ENCODE peak calls at places on chromosomes 6 and 20, in six cellular contexts. One of them, this sample, is unnamed.

GRCh38 chr20:49112596-49113274 is 66.6 kb downstream of the CSE1L start:
- DNase-seq in fibroblast of lung: peak
- DNase-seq in BE2C: no peak
- DNase-seq in neural crest cell: no peak
- DNase-seq in GM12878: no peak
- DNase-seq in tibial artery: no peak
- DNase-seq in this sample: no peak

GRCh38 chr20:32443386-32443974 is 85.3 kb downstream of the ASXL1 start:
- DNase-seq in fibroblast of lung: no peak
- DNase-seq in BE2C: no peak
- DNase-seq in neural crest cell: no peak
- DNase-seq in GM12878: no peak
- DNase-seq in tibial artery: no peak
- DNase-seq in this sample: no peak

GRCh38 chr6:107321793-107322192 is 137.6 kb downstream of the PDSS2 start:
- DNase-seq in fibroblast of lung: peak
- DNase-seq in BE2C: no peak
- DNase-seq in neural crest cell: no peak
- DNase-seq in GM12878: no peak
- DNase-seq in tibial artery: no peak
- DNase-seq in this sample: no peak

GRCh38 chr6:2563635-2564034 is 187.1 kb downstream of the MYLK4 start:
- DNase-seq in fibroblast of lung: peak
- DNase-seq in BE2C: no peak
- DNase-seq in neural crest cell: no peak
- DNase-seq in GM12878: peak
- DNase-seq in tibial artery: no peak
- DNase-seq in this sample: peak

GRCh38 chr6:98124176-98124575 is 710.2 kb upstream of the POU3F2 start:
- DNase-seq in fibroblast of lung: peak
- DNase-seq in BE2C: no peak
- DNase-seq in neural crest cell: no peak
- DNase-seq in GM12878: no peak
- DNase-seq in tibial artery: no peak
- DNase-seq in this sample: no peak

GRCh38 chr6:64831680-64832079 is 875.3 kb downstream of the EYS start:
- DNase-seq in fibroblast of lung: peak
- DNase-seq in BE2C: no peak
- DNase-seq in neural crest cell: no peak
- DNase-seq in GM12878: no peak
- DNase-seq in tibial artery: no peak
- DNase-seq in this sample: no peak

GRCh38 chr6:152594726-152595125 is 42.4 kb downstream of the SYNE1 start:
- DNase-seq in fibroblast of lung: no peak
- DNase-seq in BE2C: no peak
- DNase-seq in neural crest cell: no peak
- DNase-seq in GM12878: no peak
- DNase-seq in tibial artery: no peak
- DNase-seq in this sample: no peak

GRCh38 chr6:118551063-118551672 is 3.1 kb downstream of the PLN start:
- DNase-seq in fibroblast of lung: peak
- DNase-seq in BE2C: no peak
- DNase-seq in neural crest cell: no peak
- DNase-seq in GM12878: no peak
- DNase-seq in tibial artery: no peak
- DNase-seq in this sample: peak

GRCh38 chr20:6473197-6473596 is 294.3 kb upstream of the BMP2 start:
- DNase-seq in fibroblast of lung: peak
- DNase-seq in BE2C: no peak
- DNase-seq in neural crest cell: no peak
- DNase-seq in GM12878: no peak
- DNase-seq in tibial artery: no peak
- DNase-seq in this sample: no peak

GRCh38 chr6:4687989-4688947 is 87.9 kb upstream of the CDYL start:
- DNase-seq in fibroblast of lung: peak
- DNase-seq in BE2C: no peak
- DNase-seq in neural crest cell: no peak
- DNase-seq in GM12878: no peak
- DNase-seq in tibial artery: peak
- DNase-seq in this sample: no peak

GRCh38 chr6:13420269-13420668 is 67.1 kb downstream of the GFOD1 start:
- DNase-seq in fibroblast of lung: no peak
- DNase-seq in BE2C: no peak
- DNase-seq in neural crest cell: no peak
- DNase-seq in GM12878: no peak
- DNase-seq in tibial artery: no peak
- DNase-seq in this sample: no peak

GRCh38 chr6:70685494-70686180 is 18.0 kb downstream of the SMAP1 start:
- DNase-seq in fibroblast of lung: no peak
- DNase-seq in BE2C: no peak
- DNase-seq in neural crest cell: no peak
- DNase-seq in GM12878: no peak
- DNase-seq in tibial artery: no peak
- DNase-seq in this sample: no peak

GRCh38 chr6:79385333-79385732 is 150.9 kb upstream of the HMGN3 start:
- DNase-seq in fibroblast of lung: no peak
- DNase-seq in BE2C: no peak
- DNase-seq in neural crest cell: no peak
- DNase-seq in GM12878: no peak
- DNase-seq in tibial artery: no peak
- DNase-seq in this sample: no peak

GRCh38 chr20:34222208-34222607 is 19.0 kb upstream of the ASIP start:
- DNase-seq in fibroblast of lung: peak
- DNase-seq in BE2C: no peak
- DNase-seq in neural crest cell: no peak
- DNase-seq in GM12878: no peak
- DNase-seq in tibial artery: no peak
- DNase-seq in this sample: peak

GRCh38 chr20:34578521-34579147 is 20.1 kb downstream of the MAP1LC3A start:
- DNase-seq in fibroblast of lung: no peak
- DNase-seq in BE2C: no peak
- DNase-seq in neural crest cell: no peak
- DNase-seq in GM12878: no peak
- DNase-seq in tibial artery: no peak
- DNase-seq in this sample: no peak

GRCh38 chr6:161393839-161394364 is 120.0 kb upstream of the AGPAT4 start:
- DNase-seq in fibroblast of lung: peak
- DNase-seq in BE2C: peak
- DNase-seq in neural crest cell: peak
- DNase-seq in GM12878: peak
- DNase-seq in tibial artery: peak
- DNase-seq in this sample: peak
- TF ChIP-seq CTCF in fibroblast of lung: peak
- TF ChIP-seq CTCF in BE2C: peak
- TF ChIP-seq CTCF in neural crest cell: peak
- TF ChIP-seq CTCF in GM12878: peak
- TF ChIP-seq CTCF in tibial artery: peak
- TF ChIP-seq CTCF in this sample: peak

DNA sequence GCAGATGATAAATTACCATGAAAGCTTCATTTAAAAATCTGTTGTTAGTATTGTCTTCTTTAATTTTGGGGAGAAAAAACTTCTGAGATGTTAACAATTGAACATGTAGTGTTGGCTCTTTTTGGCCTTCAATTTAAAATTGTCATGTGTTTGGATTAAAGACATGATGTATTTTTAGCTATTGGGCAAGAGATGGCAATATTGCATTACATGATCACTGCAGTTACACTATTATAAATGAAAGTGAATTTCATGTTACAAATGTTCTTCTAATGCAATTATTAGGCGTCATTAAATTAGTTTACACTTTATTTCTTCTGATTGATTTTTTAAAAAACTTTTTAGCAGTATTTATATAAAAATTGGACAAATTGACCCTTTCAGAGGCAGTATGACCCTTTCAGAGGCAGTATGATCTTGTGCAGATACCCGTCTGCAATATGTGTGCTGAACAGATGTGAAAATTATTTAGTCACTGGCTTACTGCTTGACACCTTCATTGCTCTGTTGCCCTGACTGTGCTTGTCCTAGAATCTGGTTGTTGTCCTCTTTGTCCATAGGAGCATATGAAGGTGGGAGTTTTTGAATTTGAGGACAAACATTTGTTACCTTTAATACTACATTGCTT is 25.8 kb downstream of the CDKAL1 start:
- DNase-seq in fibroblast of lung: no peak
- DNase-seq in BE2C: no peak
- DNase-seq in neural crest cell: no peak
- DNase-seq in GM12878: no peak
- DNase-seq in tibial artery: no peak
- DNase-seq in this sample: no peak
- TF ChIP-seq CTCF in fibroblast of lung: no peak
- TF ChIP-seq CTCF in BE2C: no peak
- TF ChIP-seq CTCF in neural crest cell: no peak
- TF ChIP-seq CTCF in GM12878: no peak
- TF ChIP-seq CTCF in tibial artery: no peak
- TF ChIP-seq CTCF in this sample: no peak

DNA sequence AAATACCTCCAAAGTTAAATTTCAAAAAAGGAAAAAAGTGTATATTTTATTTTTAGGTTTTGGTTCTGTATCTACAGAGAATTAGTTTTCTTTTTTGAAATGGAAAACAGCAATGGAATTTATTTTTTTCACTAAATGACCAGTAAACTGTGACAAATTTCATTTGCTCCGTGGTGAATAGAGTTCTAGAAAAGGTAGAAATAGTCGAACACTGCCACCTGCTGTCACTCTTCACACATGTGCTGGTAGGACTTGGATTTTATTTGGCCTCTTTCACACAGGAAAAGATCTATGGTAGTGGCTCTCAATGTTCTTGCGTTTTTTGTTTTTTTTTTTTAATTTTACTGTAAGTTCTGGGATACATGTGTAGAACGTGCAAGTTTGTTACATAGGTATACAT is 312.5 kb downstream of the EYA4 start:
- DNase-seq in fibroblast of lung: peak
- DNase-seq in BE2C: peak
- DNase-seq in neural crest cell: peak
- DNase-seq in GM12878: no peak
- DNase-seq in tibial artery: no peak
- DNase-seq in this sample: peak
- TF ChIP-seq CTCF in fibroblast of lung: peak
- TF ChIP-seq CTCF in BE2C: peak
- TF ChIP-seq CTCF in neural crest cell: peak
- TF ChIP-seq CTCF in GM12878: peak
- TF ChIP-seq CTCF in tibial artery: peak
- TF ChIP-seq CTCF in this sample: peak

DNA sequence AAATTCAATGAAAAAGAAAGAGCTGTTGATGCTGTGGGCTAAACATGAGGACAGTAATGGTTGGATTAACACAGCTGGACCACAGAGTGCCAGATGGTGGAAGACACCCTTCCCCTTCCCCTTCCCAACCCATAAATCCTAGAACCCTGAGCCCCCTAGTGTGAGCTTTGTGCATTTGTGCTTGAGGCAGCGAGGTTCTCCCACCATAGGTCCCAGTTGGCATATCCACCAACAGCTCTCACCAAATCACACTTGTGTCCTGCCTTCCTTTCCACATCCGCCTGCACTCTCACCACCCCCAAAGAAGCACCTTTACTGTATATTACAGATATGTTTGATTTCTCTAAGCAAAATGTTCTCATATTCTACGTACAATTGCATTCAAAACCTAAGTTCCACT is 32.8 kb upstream of the HBS1L start:
- DNase-seq in fibroblast of lung: no peak
- DNase-seq in BE2C: peak
- DNase-seq in neural crest cell: no peak
- DNase-seq in GM12878: no peak
- DNase-seq in tibial artery: no peak
- DNase-seq in this sample: no peak
- TF ChIP-seq CTCF in fibroblast of lung: no peak
- TF ChIP-seq CTCF in BE2C: peak
- TF ChIP-seq CTCF in neural crest cell: no peak
- TF ChIP-seq CTCF in GM12878: peak
- TF ChIP-seq CTCF in tibial artery: no peak
- TF ChIP-seq CTCF in this sample: peak

DNA sequence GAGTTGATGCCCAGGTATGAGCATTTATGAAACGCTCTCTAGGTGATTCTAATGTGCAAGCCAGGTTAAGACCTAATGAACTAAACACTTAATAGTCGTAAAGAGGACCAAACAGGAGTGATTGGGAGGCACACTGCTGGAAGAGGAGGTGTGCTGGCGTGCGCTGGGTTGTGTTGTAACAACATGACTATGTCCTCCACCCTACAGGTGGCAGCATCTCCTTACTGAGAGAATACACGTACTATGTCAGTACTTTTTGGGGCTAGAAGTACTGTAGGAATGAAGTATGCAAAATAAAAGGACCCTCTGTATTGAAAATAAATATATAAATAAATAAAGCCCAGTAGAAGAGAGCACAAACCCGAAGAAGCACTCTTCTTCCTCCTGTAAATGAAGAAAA is 11.9 kb downstream of the C6orf89 start:
- DNase-seq in fibroblast of lung: no peak
- DNase-seq in BE2C: no peak
- DNase-seq in neural crest cell: no peak
- DNase-seq in GM12878: no peak
- DNase-seq in tibial artery: no peak
- DNase-seq in this sample: no peak
- TF ChIP-seq CTCF in fibroblast of lung: no peak
- TF ChIP-seq CTCF in BE2C: peak
- TF ChIP-seq CTCF in neural crest cell: no peak
- TF ChIP-seq CTCF in GM12878: no peak
- TF ChIP-seq CTCF in tibial artery: no peak
- TF ChIP-seq CTCF in this sample: no peak